ENCODE peak calls at places on chromosomes 16 and 17, in five cellular contexts. M is RWPE1, K is choroid plexus epithelial cell, Y is suprapubic skin, U is ovary. R is an unnamed sample.

GRCh38 chr17:16282522-16282921 is 65.5 kb downstream of the PIGL start:
- DNase-seq in M (peak), K (peak), Y (no peak), U (no peak), R (no peak)

GRCh38 chr17:37642706-37643105 is 540 bp downstream of the DDX52 start:
- DNase-seq in M (peak), K (peak), Y (no peak), U (no peak), R (no peak)

GRCh38 chr17:49076575-49077384 is 55.8 kb upstream of the B4GALNT2 start:
- DNase-seq in M (no peak), K (peak), Y (no peak), U (no peak), R (no peak)

GRCh38 chr17:41486809-41487530 is 2.7 kb downstream of the KRT36 start:
- DNase-seq in M (no peak), K (no peak), Y (no peak), U (peak), R (no peak)

GRCh38 chr16:49510676-49511305 is 137.2 kb downstream of the C16orf78 start:
- DNase-seq in M (no peak), K (no peak), Y (no peak), U (no peak), R (no peak)

GRCh38 chr17:64622931-64623654 is 39.0 kb downstream of the SMURF2 start:
- DNase-seq in M (peak), K (peak), Y (no peak), U (no peak), R (no peak)

GRCh38 chr17:42288985-42289862 is 926 bp downstream of the STAT5A start:
- DNase-seq in M (no peak), K (no peak), Y (peak), U (peak), R (peak)

GRCh38 chr16:6206080-6206479 is 1108.5 kb upstream of the EEF2KMT start:
- DNase-seq in M (no peak), K (no peak), Y (no peak), U (no peak), R (no peak)

GRCh38 chr16:8816967-8817662 is 19.5 kb downstream of the PMM2 start:
- DNase-seq in M (no peak), K (no peak), Y (no peak), U (no peak), R (no peak)

GRCh38 chr16:64589836-64590235 is 532.0 kb downstream of the CDH11 start:
- DNase-seq in M (no peak), K (peak), Y (no peak), U (no peak), R (no peak)

GRCh38 chr16:29962344-29962994 is 590 bp downstream of the TMEM219 start:
- DNase-seq in M (peak), K (peak), Y (no peak), U (no peak), R (no peak)

GRCh38 chr17:17078832-17079231 is 36.6 kb downstream of the MPRIP start:
- DNase-seq in M (no peak), K (no peak), Y (no peak), U (peak), R (no peak)

GRCh38 chr17:49210158-49211029 is at the start of the genes ABI3 and GNGT2:
- DNase-seq in M (no peak), K (peak), Y (no peak), U (peak), R (no peak)

GRCh38 chr16:11084484-11085024 is 140.2 kb downstream of the CLEC16A start:
- DNase-seq in M (no peak), K (peak), Y (no peak), U (no peak), R (no peak)

GRCh38 chr16:75225092-75225491 is 6.3 kb downstream of the CTRB1 start:
- DNase-seq in M (no peak), K (no peak), Y (no peak), U (no peak), R (no peak)

GRCh38 chr17:44807817-44808155 is 22.3 kb downstream of the GJC1 start:
- DNase-seq in M (no peak), K (peak), Y (no peak), U (no peak), R (no peak)

GRCh38 chr17:82977586-82977985 is 101.8 kb upstream of the METRNL start:
- DNase-seq in M (no peak), K (no peak), Y (no peak), U (no peak), R (no peak)

GRCh38 chr17:66690166-66690565 is 144.8 kb upstream of the CACNG5 start:
- DNase-seq in M (no peak), K (no peak), Y (no peak), U (no peak), R (no peak)

GRCh38 chr16:78503501-78504110 is 404.2 kb downstream of the WWOX start:
- DNase-seq in M (peak), K (peak), Y (no peak), U (no peak), R (no peak)

GRCh38 chr17:14169901-14170300 is 66.8 kb downstream of the CDRT15 start:
- DNase-seq in M (no peak), K (no peak), Y (no peak), U (no peak), R (no peak)

GRCh38 chr17:3956558-3956957 is 7.7 kb downstream of the ATP2A3 start:
- DNase-seq in M (no peak), K (no peak), Y (no peak), U (no peak), R (no peak)

GRCh38 chr17:42023524-42024349 is 3.8 kb downstream of the NKIRAS2 start:
- DNase-seq in M (no peak), K (no peak), Y (no peak), U (peak), R (no peak)

GRCh38 chr17:6870841-6871240 is 39.3 kb upstream of the TEKT1 start:
- DNase-seq in M (no peak), K (no peak), Y (no peak), U (no peak), R (no peak)

GRCh38 chr16:3690991-3691720 is 26.2 kb downstream of the TRAP1 start:
- DNase-seq in M (no peak), K (peak), Y (no peak), U (no peak), R (no peak)

GRCh38 chr17:9766970-9767369 is 24.4 kb downstream of the DHRS7C start:
- DNase-seq in M (no peak), K (no peak), Y (peak), U (no peak), R (no peak)

GRCh38 chr16:68915561-68915960 is 72.2 kb downstream of the TANGO6 start:
- DNase-seq in M (no peak), K (no peak), Y (no peak), U (no peak), R (no peak)

GRCh38 chr17:15432807-15433547 is 34.4 kb downstream of the CDRT4 start:
- DNase-seq in M (no peak), K (peak), Y (no peak), U (no peak), R (no peak)

GRCh38 chr17:49708515-49709161 is 874 bp upstream of the SLC35B1 start:
- DNase-seq in M (no peak), K (no peak), Y (no peak), U (no peak), R (no peak)

GRCh38 chr17:51362818-51363598 is 102.7 kb downstream of the UTP18 start:
- DNase-seq in M (peak), K (peak), Y (no peak), U (no peak), R (no peak)

GRCh38 chr17:79478051-79478461 is 132.8 kb downstream of the RBFOX3 start:
- DNase-seq in M (peak), K (no peak), Y (no peak), U (no peak), R (no peak)

GRCh38 chr17:18256776-18257175 is 1.8 kb downstream of the FLII start:
- DNase-seq in M (no peak), K (no peak), Y (no peak), U (no peak), R (no peak)

GRCh38 chr16:5850632-5851175 is 753.1 kb upstream of the EEF2KMT start:
- DNase-seq in M (no peak), K (no peak), Y (no peak), U (no peak), R (no peak)

GRCh38 chr17:31313982-31314787 is at the start of gene EVI2B:
- DNase-seq in M (peak), K (peak), Y (no peak), U (no peak), R (no peak)

GRCh38 chr16:53029971-53030370 is 22.7 kb downstream of the CHD9NB start:
- DNase-seq in M (no peak), K (no peak), Y (no peak), U (no peak), R (no peak)

GRCh38 chr17:43768382-43768781 is 9.8 kb upstream of the SOST start:
- DNase-seq in M (no peak), K (no peak), Y (no peak), U (no peak), R (no peak)

GRCh38 chr16:27225536-27226360 is 22.4 kb downstream of the KDM8 start:
- DNase-seq in M (no peak), K (no peak), Y (no peak), U (no peak), R (no peak)

GRCh38 chr17:41913798-41914197 is 5.0 kb downstream of the ACLY start:
- DNase-seq in M (no peak), K (no peak), Y (no peak), U (no peak), R (no peak)

GRCh38 chr16:8686031-8686621 is 11.7 kb downstream of the ABAT start:
- DNase-seq in M (no peak), K (no peak), Y (no peak), U (no peak), R (no peak)

GRCh38 chr17:81703747-81704654 is 834 bp downstream of the MRPL12 start:
- DNase-seq in M (no peak), K (peak), Y (no peak), U (no peak), R (no peak)

GRCh38 chr17:9072626-9073339 is 51.5 kb downstream of the NTN1 start:
- DNase-seq in M (no peak), K (no peak), Y (no peak), U (peak), R (no peak)

GRCh38 chr17:59846391-59847165 is 46.2 kb downstream of the TUBD1 start:
- DNase-seq in M (peak), K (peak), Y (peak), U (peak), R (no peak)
- TF ChIP-seq CTCF in M (no peak), K (no peak), Y (no peak), U (no peak), R (no peak)

GRCh38 chr16:55512941-55513340 is 4.1 kb downstream of the LPCAT2 start:
- DNase-seq in M (no peak), K (no peak), Y (no peak), U (no peak), R (no peak)

GRCh38 chr16:55515110-55515509 is 6.2 kb downstream of the LPCAT2 start:
- DNase-seq in M (no peak), K (peak), Y (no peak), U (no peak), R (no peak)

GRCh38 chr16:55508941-55509920 is at the start of gene LPCAT2:
- DNase-seq in M (peak), K (peak), Y (peak), U (peak), R (peak)

GRCh38 chr16:55510185-55510805 is 1.4 kb downstream of the LPCAT2 start:
- DNase-seq in M (no peak), K (no peak), Y (no peak), U (no peak), R (no peak)

DNA sequence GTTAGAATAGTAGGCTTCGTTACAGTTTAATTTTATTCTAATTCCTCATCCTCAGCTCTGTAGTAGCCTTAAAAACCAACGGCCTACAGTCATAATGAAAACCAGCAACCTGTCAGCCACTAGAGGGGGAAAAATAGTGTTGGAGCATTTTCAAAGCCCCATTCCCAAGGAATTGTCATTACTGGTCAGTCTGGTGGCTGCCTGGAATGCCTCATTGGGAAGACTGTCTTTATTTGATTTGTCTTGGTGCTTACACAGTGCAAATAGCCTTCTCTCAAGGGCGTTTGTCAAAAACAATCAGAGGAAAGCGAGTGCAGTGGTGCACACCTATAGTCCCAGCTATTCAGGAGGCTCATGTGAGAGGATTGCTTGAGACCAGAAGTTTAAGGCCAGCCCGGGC is 4.7 kb downstream of the LPCAT2 start:
- DNase-seq in M (no peak), K (no peak), Y (no peak), U (no peak), R (no peak)
- TF ChIP-seq CTCF in M (no peak), K (peak), Y (no peak), U (no peak), R (no peak)

DNA sequence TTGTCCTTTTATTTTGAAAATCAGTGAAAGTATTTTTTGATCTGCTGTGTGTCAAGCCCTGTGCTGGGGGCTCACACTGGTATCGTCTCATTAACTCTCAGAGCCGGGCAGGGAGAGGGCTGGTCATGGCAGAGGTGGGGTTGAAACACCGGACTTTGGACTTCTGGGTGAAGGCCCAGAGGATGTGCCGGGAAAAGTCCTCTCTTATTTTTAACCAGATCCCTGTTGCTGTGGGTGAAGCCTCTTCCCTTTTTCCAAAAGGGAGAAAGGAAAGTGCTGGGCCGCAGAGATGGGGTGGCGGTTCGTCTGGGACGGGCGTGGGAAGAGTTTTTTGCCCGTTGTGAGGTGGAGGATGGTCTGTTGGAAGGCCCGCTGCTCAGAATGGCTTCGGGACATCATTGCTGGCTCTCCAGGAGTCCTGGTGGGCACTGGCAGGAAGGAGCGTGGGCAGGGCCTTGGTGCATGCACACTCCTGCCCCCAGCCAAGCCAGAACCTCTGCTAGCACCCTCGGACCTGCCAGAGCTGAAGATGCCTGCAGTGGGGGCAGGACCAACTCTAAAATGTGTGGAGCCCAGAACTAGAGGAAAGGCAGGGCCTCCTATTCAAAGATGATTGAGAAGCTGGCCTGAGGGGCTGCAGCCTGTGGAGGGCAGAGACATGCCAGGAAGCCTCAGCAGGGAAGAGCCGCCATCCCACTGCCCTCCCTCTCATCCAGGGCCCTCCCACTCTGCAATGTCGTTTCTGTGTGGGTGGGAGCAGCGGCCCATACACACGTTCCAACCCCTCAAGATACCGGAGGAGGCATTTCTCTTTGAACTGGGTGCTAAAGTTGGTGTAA is 213.2 kb downstream of the CCDC182 start:
- DNase-seq in M (no peak), K (no peak), Y (no peak), U (peak), R (no peak)
- TF ChIP-seq CTCF in M (no peak), K (no peak), Y (no peak), U (no peak), R (no peak)

GRCh38 chr17:5282639-5283217 is 644 bp downstream of the RABEP1 start:
- DNase-seq in M (no peak), K (peak), Y (no peak), U (peak), R (no peak)

GRCh38 chr17:5286846-5287245 is 4.8 kb downstream of the RABEP1 start:
- DNase-seq in M (no peak), K (no peak), Y (no peak), U (no peak), R (no peak)

GRCh38 chr17:5283531-5284315 is 1.6 kb downstream of the RABEP1 start:
- DNase-seq in M (no peak), K (peak), Y (no peak), U (no peak), R (no peak)

GRCh38 chr17:5281814-5282638 is at the start of gene RABEP1:
- DNase-seq in M (peak), K (peak), Y (peak), U (peak), R (peak)
- TF ChIP-seq CTCF in M (no peak), K (peak), Y (no peak), U (no peak), R (no peak)

DNA sequence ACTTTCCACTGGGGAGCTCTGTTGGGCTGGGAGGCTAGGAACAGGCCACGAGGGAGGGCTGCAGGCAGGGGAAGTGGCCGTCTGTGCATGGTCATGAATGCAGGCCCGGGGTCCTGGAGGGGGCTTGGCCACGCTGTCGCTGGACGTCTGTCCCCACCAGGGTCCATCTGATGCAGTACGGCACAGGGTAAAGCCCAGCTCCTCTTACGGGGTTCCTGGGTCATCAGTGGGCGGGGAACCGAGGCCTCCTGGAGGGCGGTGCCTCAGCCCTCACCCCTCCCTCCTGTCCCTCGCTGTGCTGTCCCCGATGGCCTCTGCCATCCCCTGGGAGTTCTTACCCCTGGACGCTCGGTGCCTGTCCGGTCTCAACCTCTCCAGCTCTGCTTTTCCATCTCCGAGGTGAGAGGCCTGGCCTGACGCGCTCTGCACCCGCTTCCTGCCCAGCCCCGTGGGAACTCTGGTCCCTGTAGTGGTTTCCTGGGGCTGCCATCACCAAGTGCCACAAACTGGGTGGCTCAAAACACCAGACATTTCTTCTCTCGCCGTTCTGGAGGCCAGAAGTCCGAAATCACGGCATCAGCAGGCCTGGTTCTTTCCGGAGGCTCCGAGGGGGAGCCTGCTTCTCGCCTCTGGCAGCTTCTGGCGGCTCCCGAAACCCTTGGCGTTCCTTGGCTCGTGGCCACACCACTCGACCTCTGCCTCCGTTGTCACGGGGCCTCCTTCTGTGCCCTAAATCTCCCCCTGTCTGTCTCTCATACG is 182.8 kb downstream of the SEC14L1 start:
- DNase-seq in M (no peak), K (peak), Y (peak), U (peak), R (peak)
- TF ChIP-seq CTCF in M (no peak), K (peak), Y (no peak), U (no peak), R (no peak)

GRCh38 chr16:58515125-58515870 is at the start of gene SETD6:
- DNase-seq in M (peak), K (peak), Y (peak), U (peak), R (peak)

GRCh38 chr16:58513874-58514273 is 1.4 kb upstream of the SETD6 start:
- DNase-seq in M (no peak), K (no peak), Y (no peak), U (no peak), R (no peak)

GRCh38 chr16:58518083-58518979 is 3.0 kb downstream of the SETD6 start:
- DNase-seq in M (no peak), K (no peak), Y (no peak), U (no peak), R (no peak)

GRCh38 chr16:58516768-58517107 is 1.4 kb downstream of the SETD6 start:
- DNase-seq in M (no peak), K (no peak), Y (no peak), U (no peak), R (no peak)

GRCh38 chr16:58515871-58516767 is 802 bp downstream of the SETD6 start:
- DNase-seq in M (peak), K (no peak), Y (no peak), U (peak), R (no peak)
- TF ChIP-seq CTCF in M (no peak), K (no peak), Y (no peak), U (no peak), R (no peak)